ENCODE peak calls at places on chromosomes 13 and 19, in four cellular contexts. One of them, this sample, is unnamed.

GRCh38 chr19:53192771-53193533 is at the start of gene ZNF665:
- DNase-seq in GM12878: no peak
- DNase-seq in HEK293T: no peak
- DNase-seq in HepG2: no peak
- DNase-seq in this sample: peak

GRCh38 chr13:102318233-102318632 is 83.6 kb downstream of the FGF14 start:
- DNase-seq in HepG2: no peak
- DNase-seq in GM12878: no peak
- DNase-seq in HEK293T: no peak
- DNase-seq in this sample: no peak

GRCh38 chr13:20064128-20064527 is 96.7 kb downstream of the GJA3 start:
- DNase-seq in HEK293T: no peak
- DNase-seq in HepG2: no peak
- DNase-seq in GM12878: no peak
- DNase-seq in this sample: no peak

GRCh38 chr13:114286808-114287207 is 5.4 kb downstream of the UPF3A start:
- DNase-seq in GM12878: no peak
- DNase-seq in HepG2: no peak
- DNase-seq in HEK293T: no peak
- DNase-seq in this sample: no peak

GRCh38 chr19:55546822-55547614 is 1.7 kb upstream of the SBK3 start:
- DNase-seq in HepG2: peak
- DNase-seq in GM12878: no peak
- DNase-seq in HEK293T: peak
- DNase-seq in this sample: peak

GRCh38 chr19:45179063-45179847 is 671 bp downstream of the BLOC1S3 start:
- DNase-seq in HEK293T: peak
- DNase-seq in GM12878: no peak
- DNase-seq in HepG2: no peak
- DNase-seq in this sample: peak

GRCh38 chr19:28855216-28855615 is 357.7 kb downstream of the UQCRFS1 start:
- DNase-seq in HEK293T: no peak
- DNase-seq in GM12878: no peak
- DNase-seq in HepG2: no peak
- DNase-seq in this sample: no peak

GRCh38 chr19:8340341-8341096 is 2.5 kb downstream of the KANK3 start:
- DNase-seq in HEK293T: no peak
- DNase-seq in HepG2: no peak
- DNase-seq in GM12878: no peak
- DNase-seq in this sample: no peak

GRCh38 chr13:50589139-50589538 is 254.4 kb downstream of the DLEU7 start:
- DNase-seq in HepG2: no peak
- DNase-seq in GM12878: no peak
- DNase-seq in HEK293T: no peak
- DNase-seq in this sample: no peak

GRCh38 chr13:50587839-50588373 is 255.6 kb downstream of the DLEU7 start:
- DNase-seq in HEK293T: no peak
- DNase-seq in HepG2: no peak
- DNase-seq in GM12878: no peak
- DNase-seq in this sample: no peak

GRCh38 chr13:50588736-50589135 is 254.8 kb downstream of the DLEU7 start:
- DNase-seq in GM12878: no peak
- DNase-seq in HepG2: no peak
- DNase-seq in HEK293T: no peak
- DNase-seq in this sample: no peak

GRCh38 chr13:50587122-50587521 is 256.4 kb downstream of the DLEU7 start:
- DNase-seq in HEK293T: no peak
- DNase-seq in GM12878: no peak
- DNase-seq in HepG2: no peak
- DNase-seq in this sample: no peak

DNA sequence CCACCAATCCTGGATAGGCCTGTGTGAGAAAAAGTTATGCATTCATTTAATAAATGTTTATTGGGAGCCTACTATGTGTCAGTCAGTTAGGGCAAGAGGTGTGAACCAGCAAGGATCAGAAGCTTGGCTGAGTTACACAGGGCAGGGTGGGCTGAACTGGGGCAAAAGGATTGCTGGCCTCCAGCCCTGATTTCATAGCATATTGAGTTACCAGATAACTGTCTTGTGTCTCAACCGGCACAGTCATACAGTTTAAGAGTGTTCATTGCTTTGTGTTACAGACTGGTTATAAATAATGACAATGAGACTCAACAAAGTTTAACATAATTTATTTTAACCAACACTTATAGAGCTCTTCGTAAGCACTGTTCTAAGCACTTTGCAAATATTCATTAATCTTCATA is 253.8 kb downstream of the DLEU7 start:
- DNase-seq in HEK293T: no peak
- DNase-seq in HepG2: no peak
- DNase-seq in GM12878: no peak
- DNase-seq in this sample: no peak
- TF ChIP-seq FOXK2 in HEK293T: no peak
- TF ChIP-seq FOXK2 in HepG2: no peak
- TF ChIP-seq FOXK2 in GM12878: no peak
- TF ChIP-seq FOXK2 in this sample: no peak

GRCh38 chr19:2334986-2335846 is 6.7 kb downstream of the SPPL2B start:
- DNase-seq in HepG2: no peak
- DNase-seq in HEK293T: no peak
- DNase-seq in GM12878: no peak
- DNase-seq in this sample: no peak
- TF ChIP-seq FOXK2 in HepG2: no peak
- TF ChIP-seq FOXK2 in HEK293T: no peak
- TF ChIP-seq FOXK2 in GM12878: no peak
- TF ChIP-seq FOXK2 in this sample: no peak

DNA sequence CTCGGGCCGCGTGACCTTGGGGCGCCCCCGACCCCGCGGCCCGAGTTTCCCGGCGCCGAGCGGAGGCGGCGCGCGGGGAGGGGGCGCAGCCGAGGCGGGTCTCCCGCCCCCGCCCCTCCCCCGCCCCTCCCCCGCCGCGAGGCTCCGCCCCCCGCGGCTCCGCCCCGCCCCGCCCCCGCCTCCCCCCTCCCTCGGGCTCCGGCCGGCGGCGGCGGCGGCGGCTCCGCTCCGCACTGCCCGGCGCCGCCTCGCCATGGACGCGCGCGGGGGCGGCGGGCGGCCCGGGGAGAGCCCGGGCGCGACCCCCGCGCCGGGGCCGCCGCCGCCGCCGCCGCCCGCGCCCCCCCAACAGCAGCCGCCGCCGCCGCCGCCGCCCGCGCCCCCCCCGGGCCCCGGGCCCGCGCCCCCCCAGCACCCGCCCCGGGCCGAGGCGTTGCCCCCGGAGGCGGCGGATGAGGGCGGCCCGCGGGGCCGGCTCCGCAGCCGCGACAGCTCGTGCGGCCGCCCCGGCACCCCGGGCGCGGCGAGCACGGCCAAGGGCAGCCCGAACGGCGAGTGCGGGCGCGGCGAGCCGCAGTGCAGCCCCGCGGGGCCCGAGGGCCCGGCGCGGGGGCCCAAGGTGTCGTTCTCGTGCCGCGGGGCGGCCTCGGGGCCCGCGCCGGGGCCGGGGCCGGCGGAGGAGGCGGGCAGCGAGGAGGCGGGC is at the start of gene HCN2:
- DNase-seq in HEK293T: peak
- DNase-seq in GM12878: no peak
- DNase-seq in HepG2: no peak
- DNase-seq in this sample: peak
- TF ChIP-seq FOXK2 in HEK293T: no peak
- TF ChIP-seq FOXK2 in GM12878: no peak
- TF ChIP-seq FOXK2 in HepG2: no peak
- TF ChIP-seq FOXK2 in this sample: no peak

GRCh38 chr19:13835791-13836723 is 40.8 kb downstream of the ZSWIM4 start:
- DNase-seq in HEK293T: no peak
- DNase-seq in HepG2: no peak
- DNase-seq in GM12878: no peak
- DNase-seq in this sample: no peak
- TF ChIP-seq FOXK2 in HEK293T: no peak
- TF ChIP-seq FOXK2 in HepG2: no peak
- TF ChIP-seq FOXK2 in GM12878: no peak
- TF ChIP-seq FOXK2 in this sample: no peak

GRCh38 chr13:100344544-100344943 is 244.0 kb downstream of the GGACT start:
- DNase-seq in HEK293T: no peak
- DNase-seq in HepG2: no peak
- DNase-seq in GM12878: no peak
- DNase-seq in this sample: no peak
- TF ChIP-seq FOXK2 in HEK293T: no peak
- TF ChIP-seq FOXK2 in HepG2: no peak
- TF ChIP-seq FOXK2 in GM12878: no peak
- TF ChIP-seq FOXK2 in this sample: no peak

GRCh38 chr13:61927648-61928047 is 512.0 kb upstream of the PCDH20 start:
- DNase-seq in HepG2: no peak
- DNase-seq in HEK293T: no peak
- DNase-seq in GM12878: no peak
- DNase-seq in this sample: no peak
- TF ChIP-seq FOXK2 in HepG2: no peak
- TF ChIP-seq FOXK2 in HEK293T: no peak
- TF ChIP-seq FOXK2 in GM12878: no peak
- TF ChIP-seq FOXK2 in this sample: no peak

DNA sequence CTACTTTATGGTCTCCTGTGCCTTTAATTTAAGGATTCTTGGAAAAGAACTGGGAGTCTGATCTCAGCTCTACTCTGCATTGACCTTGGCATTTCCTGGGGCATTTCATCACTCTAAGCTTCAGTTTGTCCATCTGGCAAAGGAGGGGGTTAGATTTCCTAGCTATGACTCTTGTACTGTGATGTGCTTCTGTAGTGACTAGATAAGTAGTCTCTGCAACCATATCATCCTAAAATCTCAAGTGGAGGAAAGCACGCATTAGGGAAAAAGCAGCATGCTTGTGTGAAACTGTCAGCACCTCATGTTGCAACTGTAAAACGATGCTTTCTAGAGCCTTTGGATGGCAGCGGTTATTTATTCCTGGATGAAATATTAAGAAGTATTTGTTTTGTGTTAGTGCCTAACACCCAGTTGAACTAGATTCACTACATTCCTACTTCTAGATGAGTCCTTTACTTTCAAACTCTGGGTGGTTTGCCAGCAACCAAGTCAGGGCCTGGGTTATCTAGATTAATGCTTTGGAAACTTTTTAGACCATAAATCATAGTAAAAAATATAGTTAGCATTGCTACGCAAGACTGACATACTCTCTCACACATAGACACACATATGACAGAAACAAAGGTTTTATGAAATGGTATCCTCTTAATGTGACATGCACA is 6.8 kb downstream of the WDFY2 start:
- DNase-seq in GM12878: no peak
- DNase-seq in HepG2: peak
- DNase-seq in HEK293T: no peak
- DNase-seq in this sample: peak
- TF ChIP-seq FOXK2 in GM12878: no peak
- TF ChIP-seq FOXK2 in HepG2: no peak
- TF ChIP-seq FOXK2 in HEK293T: no peak
- TF ChIP-seq FOXK2 in this sample: peak

DNA sequence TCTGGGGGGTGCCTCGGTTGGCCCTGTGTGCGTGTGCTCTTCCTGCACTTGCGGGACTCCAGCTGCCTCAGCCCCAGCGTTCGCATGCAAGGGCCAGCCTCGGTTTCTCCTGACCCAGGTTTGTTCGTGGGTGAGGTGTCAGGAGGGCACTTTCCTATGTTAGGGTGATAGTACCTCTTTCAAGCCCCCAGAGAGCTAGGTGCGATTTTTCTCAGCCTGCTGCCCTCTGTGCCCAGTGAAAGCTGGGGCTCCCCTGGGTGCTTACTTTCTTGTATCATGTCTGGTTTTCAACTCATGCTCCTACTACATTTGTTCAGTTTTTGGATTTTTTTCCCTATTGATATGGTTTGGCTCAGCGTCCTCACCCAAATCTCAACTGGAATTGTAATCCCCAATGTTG is 289.2 kb downstream of the TEX29 start:
- DNase-seq in HEK293T: no peak
- DNase-seq in HepG2: no peak
- DNase-seq in GM12878: no peak
- DNase-seq in this sample: no peak
- TF ChIP-seq FOXK2 in HEK293T: no peak
- TF ChIP-seq FOXK2 in HepG2: no peak
- TF ChIP-seq FOXK2 in GM12878: no peak
- TF ChIP-seq FOXK2 in this sample: no peak

This sample was measured in K562.